ENCODE peak calls at places on chromosomes 3 and 15, in ten cellular contexts. H is H9, M is fibroblast of the aortic adventitia, C is PC-3, J is astrocyte of the spinal cord, L is AG09319, E is tibial artery, N is transverse colon, Z is body of pancreas, Y is cardiac muscle cell. B is an unnamed sample.

GRCh38 chr3:88362428-88362827 is 212.7 kb downstream of the C3orf38 start:
- DNase-seq in H (no peak), M (no peak), C (peak; percentile 51), J (no peak), L (no peak), E (no peak), N (peak; percentile 18), Z (no peak), Y (no peak), B (no peak)

GRCh38 chr15:55789066-55789660 is 46.2 kb upstream of the PRTG start:
- DNase-seq in H (peak; percentile 68), M (no peak), C (peak; percentile 37), J (no peak), L (no peak), E (no peak), N (peak; percentile 24), Z (no peak), Y (no peak), B (peak; percentile 71)

GRCh38 chr3:12782172-12782815 is 14.2 kb upstream of the CAND2 start:
- DNase-seq in H (peak; percentile 61), M (peak; percentile 47), C (no peak), J (peak; percentile 47), L (no peak), E (no peak), N (no peak), Z (peak; percentile 88), Y (peak; percentile 31), B (peak; percentile 34)

GRCh38 chr3:185200639-185201038 is 47.8 kb upstream of the C3orf70 start:
- DNase-seq in H (no peak), M (peak; percentile 83), C (peak; percentile 35), J (peak; percentile 57), L (no peak), E (no peak), N (no peak), Z (no peak), Y (no peak), B (no peak)

GRCh38 chr15:67192185-67192584 is 62.3 kb downstream of the AAGAB start:
- DNase-seq in H (no peak), M (no peak), C (no peak), J (no peak), L (no peak), E (no peak), N (no peak), Z (no peak), Y (no peak), B (no peak)

GRCh38 chr15:80654299-80654698 is 40.8 kb upstream of the ABHD17C start:
- DNase-seq in H (no peak), M (no peak), C (no peak), J (no peak), L (no peak), E (no peak), N (no peak), Z (no peak), Y (no peak), B (no peak)

GRCh38 chr3:34626699-34627098 is 828.3 kb downstream of the PDCD6IP start:
- DNase-seq in H (no peak), M (no peak), C (no peak), J (no peak), L (no peak), E (no peak), N (no peak), Z (no peak), Y (peak; percentile 65), B (no peak)

GRCh38 chr3:143825513-143825912 is 22.8 kb downstream of the SLC9A9 start:
- DNase-seq in H (no peak), M (no peak), C (no peak), J (no peak), L (no peak), E (no peak), N (no peak), Z (no peak), Y (no peak), B (peak; percentile 25)

GRCh38 chr3:39638286-39638685 is 170.8 kb downstream of the MOBP start:
- DNase-seq in H (no peak), M (no peak), C (no peak), J (no peak), L (no peak), E (no peak), N (no peak), Z (no peak), Y (no peak), B (no peak)

GRCh38 chr15:78715930-78716329 is 74.9 kb upstream of the CHRNB4 start:
- DNase-seq in H (no peak), M (peak; percentile 69), C (peak; percentile 71), J (peak; percentile 58), L (no peak), E (no peak), N (no peak), Z (no peak), Y (no peak), B (no peak)

GRCh38 chr3:197000211-197000610 is 29.4 kb downstream of the MELTF start:
- DNase-seq in H (peak; percentile 18), M (peak; percentile 9), C (no peak), J (no peak), L (no peak), E (no peak), N (no peak), Z (no peak), Y (no peak), B (no peak)

GRCh38 chr3:146679191-146679590 is 74.0 kb upstream of the PLSCR5 start:
- DNase-seq in H (no peak), M (no peak), C (no peak), J (no peak), L (no peak), E (no peak), N (no peak), Z (no peak), Y (no peak), B (no peak)

GRCh38 chr3:191753186-191753585 is 292.2 kb downstream of the PYDC2 start:
- DNase-seq in H (no peak), M (peak; percentile 28), C (no peak), J (peak; percentile 15), L (no peak), E (no peak), N (no peak), Z (no peak), Y (no peak), B (no peak)

GRCh38 chr15:50202003-50202402 is 20.0 kb downstream of the SLC27A2 start:
- DNase-seq in H (no peak), M (no peak), C (no peak), J (no peak), L (no peak), E (no peak), N (no peak), Z (no peak), Y (no peak), B (no peak)

GRCh38 chr15:57640935-57641682 is 49.4 kb downstream of the MYZAP start:
- DNase-seq in H (no peak), M (peak; percentile 32), C (peak; percentile 38), J (peak; percentile 29), L (peak; percentile 3), E (no peak), N (no peak), Z (peak; percentile 31), Y (peak; percentile 32), B (peak; percentile 41)

GRCh38 chr3:99118381-99118780 is 216.9 kb upstream of the DCBLD2 start:
- DNase-seq in H (no peak), M (no peak), C (no peak), J (peak; percentile 42), L (no peak), E (no peak), N (no peak), Z (no peak), Y (no peak), B (no peak)

GRCh38 chr3:99111235-99111634 is 209.7 kb upstream of the DCBLD2 start:
- DNase-seq in H (no peak), M (no peak), C (peak; percentile 59), J (peak; percentile 20), L (no peak), E (no peak), N (no peak), Z (no peak), Y (no peak), B (no peak)

GRCh38 chr3:99119312-99119810 is 217.9 kb upstream of the DCBLD2 start:
- DNase-seq in H (no peak), M (no peak), C (peak; percentile 16), J (peak; percentile 33), L (no peak), E (no peak), N (no peak), Z (no peak), Y (no peak), B (no peak)

DNA sequence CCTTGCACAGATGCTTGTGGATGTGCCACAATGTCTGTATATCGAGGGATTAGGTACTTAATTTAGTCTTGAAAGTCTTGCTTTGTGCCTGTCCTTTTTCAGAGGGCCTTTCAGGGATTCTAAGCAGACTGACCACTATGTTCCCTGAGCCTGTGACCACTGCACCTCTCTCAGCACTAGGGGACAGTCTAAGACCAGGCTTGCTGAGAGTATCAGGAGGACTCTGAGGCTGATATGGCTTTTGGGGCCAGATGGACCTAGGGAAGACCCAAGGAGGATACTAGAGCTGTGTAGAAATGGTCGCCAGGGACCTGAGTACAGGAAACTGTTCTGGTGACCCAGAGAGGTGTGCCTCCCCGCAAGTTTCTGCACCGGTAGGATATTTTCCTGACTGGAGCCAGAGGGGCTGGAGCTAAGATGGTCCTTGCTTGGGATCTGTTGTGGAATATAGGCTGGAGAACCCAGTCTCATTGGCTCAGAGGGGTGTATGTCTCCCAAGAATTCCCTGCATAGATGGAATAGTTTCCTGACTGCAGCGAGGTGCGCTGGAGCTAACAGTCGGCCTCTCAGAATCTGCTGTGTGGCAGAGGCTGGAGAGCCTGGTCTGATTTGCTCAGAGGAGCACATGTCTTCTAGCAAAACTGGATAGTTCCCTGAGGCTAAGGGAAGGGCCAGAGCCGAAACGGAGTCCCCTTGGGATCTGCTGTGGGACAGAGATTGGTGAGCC is 213.2 kb upstream of the DCBLD2 start:
- DNase-seq in H (peak; percentile 69), M (peak; percentile 65), C (peak; percentile 72), J (peak; percentile 61), L (no peak), E (no peak), N (no peak), Z (no peak), Y (peak; percentile 31), B (no peak)
- TF ChIP-seq CTCF in H (peak; percentile 82), M (peak; percentile 95), C (peak; percentile 94), J (peak; percentile 93), L (peak; percentile 77), E (no peak), N (no peak), Z (no peak), Y (peak; percentile 97), B (no peak)

GRCh38 chr3:59326246-59327024 is 276.6 kb upstream of the CFAP20DC start:
- DNase-seq in H (peak; percentile 56), M (no peak), C (no peak), J (no peak), L (no peak), E (no peak), N (no peak), Z (no peak), Y (no peak), B (no peak)
- TF ChIP-seq CTCF in H (peak; percentile 76), M (peak; percentile 23), C (peak; percentile 51), J (peak; percentile 28), L (peak; percentile 2), E (no peak), N (no peak), Z (no peak), Y (no peak), B (peak; percentile 31)

GRCh38 chr3:38479431-38480092 is 16.6 kb upstream of the EXOG start:
- DNase-seq in H (peak; percentile 53), M (peak; percentile 72), C (peak; percentile 76), J (peak; percentile 51), L (peak; percentile 37), E (peak; percentile 63), N (peak; percentile 68), Z (peak; percentile 83), Y (peak; percentile 71), B (peak; percentile 59)
- TF ChIP-seq CTCF in H (peak; percentile 87), M (peak; percentile 95), C (peak; percentile 93), J (peak; percentile 86), L (peak; percentile 94), E (peak; percentile 85), N (peak; percentile 79), Z (peak; percentile 88), Y (peak; percentile 89), B (peak; percentile 81)

GRCh38 chr3:50133283-50133615 is 21.9 kb upstream of the SEMA3F start:
- DNase-seq in H (no peak), M (no peak), C (no peak), J (no peak), L (no peak), E (no peak), N (no peak), Z (no peak), Y (no peak), B (no peak)
- TF ChIP-seq CTCF in H (no peak), M (no peak), C (no peak), J (no peak), L (no peak), E (no peak), N (no peak), Z (no peak), Y (no peak), B (no peak)